ENCODE peak calls at places on chromosomes 16 and 17, in six cellular contexts. K, D, Q, S, O and B are unnamed samples.

GRCh38 chr17:33967608-33968349 is 287.3 kb upstream of the CCL2 start:
- DNase-seq in K (no peak), D (no peak), Q (no peak), S (no peak), O (no peak), B (no peak)

GRCh38 chr17:60006160-60006559 is 41.6 kb upstream of the RNFT1 start:
- DNase-seq in K (no peak), D (no peak), Q (no peak), S (no peak), O (no peak), B (no peak)

GRCh38 chr17:41338961-41339485 is 11.6 kb downstream of the KRT33A start:
- DNase-seq in K (no peak), D (peak; percentile 43), Q (no peak), S (no peak), O (no peak), B (no peak)

GRCh38 chr16:26214694-26215093 is 522.9 kb downstream of the HS3ST4 start:
- DNase-seq in K (no peak), D (no peak), Q (no peak), S (no peak), O (no peak), B (peak; percentile 8)

GRCh38 chr17:18916816-18917496 is 35.0 kb upstream of the SLC5A10 start:
- DNase-seq in K (no peak), D (no peak), Q (no peak), S (no peak), O (no peak), B (no peak)

GRCh38 chr17:67520282-67520906 is 143.3 kb downstream of the PITPNC1 start:
- DNase-seq in K (peak; percentile 13), D (no peak), Q (no peak), S (peak; percentile 60), O (no peak), B (no peak)

GRCh38 chr17:72358465-72358864 is 237.6 kb downstream of the SOX9 start:
- DNase-seq in K (no peak), D (no peak), Q (no peak), S (no peak), O (no peak), B (no peak)

GRCh38 chr17:5000237-5000639 is 2.5 kb downstream of the KIF1C start:
- DNase-seq in K (peak; percentile 56), D (no peak), Q (no peak), S (peak; percentile 70), O (peak; percentile 23), B (peak; percentile 87)

GRCh38 chr16:51816929-51817328 is 665.9 kb upstream of the SALL1 start:
- DNase-seq in K (no peak), D (no peak), Q (no peak), S (no peak), O (no peak), B (no peak)

GRCh38 chr17:71033336-71033735 is 864.0 kb downstream of the KCNJ2 start:
- DNase-seq in K (no peak), D (no peak), Q (no peak), S (no peak), O (peak; percentile 67), B (no peak)

GRCh38 chr16:87459833-87460232 is 33.0 kb downstream of the ZCCHC14 start:
- DNase-seq in K (no peak), D (no peak), Q (no peak), S (no peak), O (no peak), B (no peak)

GRCh38 chr16:60077791-60078280 is 1343.7 kb upstream of the GOT2 start:
- DNase-seq in K (no peak), D (no peak), Q (no peak), S (no peak), O (no peak), B (no peak)

GRCh38 chr16:64534180-64534780 is 587.6 kb downstream of the CDH11 start:
- DNase-seq in K (no peak), D (no peak), Q (no peak), S (no peak), O (peak; percentile 1), B (no peak)

GRCh38 chr17:67514998-67515397 is 137.9 kb downstream of the PITPNC1 start:
- DNase-seq in K (no peak), D (no peak), Q (no peak), S (peak; percentile 52), O (peak; percentile 42), B (no peak)

GRCh38 chr16:28835864-28836760 is 10.0 kb downstream of the TUFM start:
- DNase-seq in K (no peak), D (no peak), Q (no peak), S (no peak), O (no peak), B (no peak)

GRCh38 chr17:13256545-13256944 is 238.7 kb upstream of the ELAC2 start:
- DNase-seq in K (no peak), D (no peak), Q (no peak), S (no peak), O (peak; percentile 10), B (no peak)

GRCh38 chr17:2024572-2025219 is 438 bp downstream of the RTN4RL1 start:
- DNase-seq in K (no peak), D (no peak), Q (no peak), S (no peak), O (peak; percentile 51), B (no peak)

GRCh38 chr17:56395787-56396186 is 197.7 kb upstream of the NOG start:
- DNase-seq in K (no peak), D (no peak), Q (no peak), S (no peak), O (no peak), B (no peak)

GRCh38 chr17:3927628-3928010 is 11.4 kb upstream of the P2RX1 start:
- DNase-seq in K (no peak), D (no peak), Q (no peak), S (no peak), O (no peak), B (no peak)

GRCh38 chr16:71201054-71201453 is 29.5 kb downstream of the HYDIN start:
- DNase-seq in K (no peak), D (no peak), Q (no peak), S (no peak), O (no peak), B (no peak)

DNA sequence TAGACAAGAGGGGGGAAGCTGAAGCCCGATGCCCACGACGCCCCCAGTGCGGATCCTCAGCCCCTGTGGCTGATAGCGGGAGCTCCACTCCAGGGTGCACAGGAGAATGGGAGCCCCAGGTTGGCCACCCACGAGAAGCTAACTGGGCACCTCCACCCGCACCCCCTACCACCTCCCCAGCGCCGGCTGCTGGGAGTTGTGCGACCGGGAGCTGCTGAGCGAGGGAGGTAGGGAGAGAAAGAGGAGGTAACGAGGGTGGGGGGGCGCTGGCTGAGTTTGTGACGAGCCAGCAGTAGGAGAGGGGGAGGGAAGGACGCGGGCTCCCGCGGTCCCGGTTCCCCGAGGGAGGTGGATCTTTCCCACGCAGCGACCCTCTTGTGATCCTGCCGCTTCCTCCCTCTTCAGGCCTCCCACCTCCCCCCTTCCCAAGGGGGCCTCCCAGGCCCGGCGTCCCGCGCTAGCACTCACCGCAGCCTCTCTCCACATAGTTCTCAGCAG is at the start of gene GRIN2A:
- DNase-seq in K (no peak), D (no peak), Q (no peak), S (no peak), O (peak; percentile 57), B (no peak)
- H3K4me3 ChIP-seq in K (peak within 1 kb of the TSS; percentile 15), D (no peak within 1 kb of the TSS), Q (no peak within 1 kb of the TSS), S (peak within 1 kb of the TSS; percentile 34), O (peak within 1 kb of the TSS; percentile 84), B (peak within 1 kb of the TSS; percentile 43)

DNA sequence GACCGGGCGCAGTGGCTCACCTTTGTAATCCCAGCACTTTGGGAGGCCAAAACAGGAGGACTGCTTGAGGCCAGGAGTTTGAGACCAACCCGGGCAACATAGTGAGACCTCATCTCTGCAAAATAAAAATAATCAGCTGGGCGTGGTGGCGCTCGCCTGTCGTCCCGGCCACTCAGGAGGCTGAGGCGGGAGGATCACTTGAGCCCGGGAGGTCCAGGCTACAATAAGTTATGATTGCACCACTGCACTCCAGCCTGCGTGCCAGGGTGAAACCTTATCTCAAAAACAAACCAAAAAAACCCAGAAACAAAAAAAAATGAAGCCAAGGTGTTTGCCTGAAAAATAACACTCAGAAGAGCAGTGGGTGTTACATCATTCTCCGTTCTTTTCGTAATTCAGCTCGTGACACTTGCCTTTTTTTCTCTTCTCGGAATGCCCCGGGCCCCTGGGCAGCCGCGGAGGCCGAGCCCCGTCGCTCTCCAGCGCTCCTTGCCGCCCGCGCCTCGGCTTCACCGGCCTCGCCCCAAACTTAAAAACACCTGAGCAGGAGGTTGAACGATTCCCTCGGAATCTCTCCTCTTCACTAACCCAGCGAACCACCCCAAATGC is 17.0 kb downstream of the PRCD start:
- DNase-seq in K (peak; percentile 36), D (peak; percentile 40), Q (peak; percentile 18), S (no peak), O (peak; percentile 55), B (no peak)
- H3K4me3 ChIP-seq in K (peak overlapping the region; percentile 56), D (peak overlapping the region; percentile 76), Q (peak overlapping the region; percentile 75), S (peak overlapping the region; percentile 67), O (peak overlapping the region; percentile 97), B (peak overlapping the region; percentile 73)

DNA sequence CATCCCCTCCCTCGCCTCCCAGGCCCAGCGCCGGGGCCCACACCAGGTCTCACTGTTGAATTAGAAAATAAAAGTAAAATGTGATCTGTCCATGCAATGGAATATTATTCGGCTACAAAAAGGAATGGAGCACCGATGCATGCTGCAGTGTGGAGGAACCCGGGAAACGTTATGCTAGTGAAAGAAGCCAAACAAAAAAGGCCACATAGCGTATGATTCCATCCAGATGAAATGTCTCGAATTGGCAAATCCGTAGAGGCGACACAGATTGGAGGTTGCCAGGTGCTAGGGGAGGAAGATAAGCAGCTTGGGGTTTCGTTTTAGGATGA is 972 bp upstream of the ADCY9 start:
- DNase-seq in K (no peak), D (no peak), Q (no peak), S (no peak), O (no peak), B (no peak)
- H3K4me3 ChIP-seq in K (no peak overlapping the region), D (peak overlapping the region; percentile 56), Q (no peak overlapping the region), S (peak overlapping the region; percentile 83), O (peak overlapping the region; percentile 70), B (peak overlapping the region; percentile 63)

GRCh38 chr17:49968380-49969133 is 433 bp upstream of the DLX4 start:
- DNase-seq in K (peak; percentile 63), D (peak; percentile 58), Q (peak; percentile 41), S (peak; percentile 61), O (peak; percentile 98), B (peak; percentile 64)

GRCh38 chr17:49971199-49971847 is 2.3 kb downstream of the DLX4 start:
- DNase-seq in K (no peak), D (no peak), Q (no peak), S (no peak), O (peak; percentile 35), B (no peak)

GRCh38 chr17:49969134-49969759 is at the start of gene DLX4:
- DNase-seq in K (no peak), D (no peak), Q (peak; percentile 13), S (no peak), O (peak; percentile 65), B (no peak)

GRCh38 chr17:49970498-49970897 is 1.5 kb downstream of the DLX4 start:
- DNase-seq in K (no peak), D (no peak), Q (no peak), S (no peak), O (no peak), B (no peak)

DNA sequence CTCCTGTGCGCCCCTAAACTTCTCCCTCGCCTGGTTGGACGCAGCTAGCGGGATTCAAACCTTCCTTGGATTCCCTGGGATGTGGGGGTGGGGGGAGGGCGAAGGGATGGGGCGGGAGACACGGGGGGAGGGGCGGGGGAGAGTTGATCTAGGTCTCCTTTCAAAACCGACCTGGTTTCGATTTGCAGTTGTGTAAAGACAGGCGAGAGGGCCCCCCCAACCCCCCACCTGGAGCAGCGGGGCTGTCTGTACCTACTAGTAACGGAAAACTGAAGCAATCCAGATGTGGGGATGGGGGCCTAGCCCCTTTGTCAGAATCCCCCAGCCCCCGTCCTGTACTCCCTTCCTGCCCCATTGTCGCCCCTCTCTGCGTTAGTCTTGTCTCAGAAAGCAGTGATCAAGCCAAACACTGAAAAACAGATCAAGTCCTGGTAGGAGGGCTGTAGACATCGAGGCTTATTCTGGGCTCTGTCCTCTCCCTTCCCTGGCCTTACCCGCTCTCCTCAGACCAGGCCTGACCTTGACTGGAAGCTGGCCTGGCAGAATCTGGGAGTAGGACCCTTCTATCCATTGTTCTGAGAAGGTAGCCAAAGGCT is 902 bp downstream of the DLX4 start:
- DNase-seq in K (no peak), D (no peak), Q (no peak), S (no peak), O (no peak), B (no peak)
- H3K4me3 ChIP-seq in K (no peak overlapping the region), D (peak overlapping the region; percentile 79), Q (peak overlapping the region; percentile 76), S (peak overlapping the region; percentile 57), O (peak overlapping the region; percentile 65), B (no peak overlapping the region)